ENCODE peak calls at places on chromosomes 5 and 9, in five cellular contexts. L is nephron progenitor cell; A is choroid plexus epithelial cell; F is lower leg skin; D is activated CD8-positive, alpha-beta T cell treated with anti-CD3 and anti-CD28 coated beads for 36 hours. Q is an unnamed sample.

GRCh38 chr5:142153674-142154448 is 45.3 kb downstream of the NDFIP1 start:
- DNase-seq in L (no peak), A (no peak), F (no peak), D (no peak), Q (no peak)

GRCh38 chr9:135983745-135984710 is 22.9 kb upstream of the UBAC1 start:
- DNase-seq in L (no peak), A (no peak), F (no peak), D (no peak), Q (no peak)

GRCh38 chr5:109485030-109485429 is 75.3 kb upstream of the PJA2 start:
- DNase-seq in L (no peak), A (peak; percentile 31), F (peak; percentile 38), D (no peak), Q (no peak)

GRCh38 chr9:90726215-90726614 is 75.4 kb upstream of the SYK start:
- DNase-seq in L (no peak), A (no peak), F (no peak), D (no peak), Q (no peak)

GRCh38 chr5:75654693-75655315 is 43.6 kb downstream of the ANKDD1B start:
- DNase-seq in L (no peak), A (no peak), F (no peak), D (no peak), Q (no peak)

GRCh38 chr5:154010660-154011059 is 28.1 kb downstream of the FAM114A2 start:
- DNase-seq in L (no peak), A (no peak), F (no peak), D (no peak), Q (no peak)

GRCh38 chr5:156879665-156880285 is 29.7 kb downstream of the PPP1R2B start:
- DNase-seq in L (no peak), A (no peak), F (no peak), D (no peak), Q (peak; percentile 15)

GRCh38 chr5:22693125-22693524 is 160.0 kb downstream of the CDH12 start:
- DNase-seq in L (no peak), A (no peak), F (no peak), D (no peak), Q (no peak)

GRCh38 chr9:111330124-111330523 is at the start of gene OR2K2:
- DNase-seq in L (no peak), A (no peak), F (no peak), D (no peak), Q (no peak)

GRCh38 chr9:97980918-97981827 is 2.0 kb upstream of the ANP32B start:
- DNase-seq in L (peak; percentile 16), A (no peak), F (peak; percentile 75), D (peak; percentile 16), Q (no peak)

GRCh38 chr9:100112677-100113336 is 13.8 kb downstream of the INVS start:
- DNase-seq in L (no peak), A (no peak), F (no peak), D (no peak), Q (no peak)

GRCh38 chr9:437066-438015 is 222.7 kb downstream of the DOCK8 start:
- DNase-seq in L (no peak), A (peak; percentile 74), F (no peak), D (no peak), Q (no peak)

GRCh38 chr5:159263569-159263905 is 447 bp downstream of the UBLCP1 start:
- DNase-seq in L (no peak), A (peak; percentile 7), F (no peak), D (no peak), Q (no peak)

GRCh38 chr5:24899180-24899579 is 254.4 kb upstream of the CDH10 start:
- DNase-seq in L (no peak), A (no peak), F (no peak), D (no peak), Q (no peak)

GRCh38 chr5:3600106-3600997 is 4.7 kb downstream of the IRX1 start:
- DNase-seq in L (peak; percentile 82), A (no peak), F (no peak), D (no peak), Q (no peak)

GRCh38 chr5:140631831-140632365 is 1.1 kb downstream of the CD14 start:
- DNase-seq in L (no peak), A (no peak), F (no peak), D (peak; percentile 40), Q (peak; percentile 48)

GRCh38 chr5:169944115-169944514 is 36.2 kb downstream of the INSYN2B start:
- DNase-seq in L (no peak), A (no peak), F (no peak), D (no peak), Q (no peak)

GRCh38 chr5:79829260-79829659 is 139.6 kb downstream of the CMYA5 start:
- DNase-seq in L (peak; percentile 29), A (peak; percentile 19), F (no peak), D (peak; percentile 20), Q (no peak)

GRCh38 chr5:53368966-53369605 is 111.3 kb upstream of the FST start:
- DNase-seq in L (no peak), A (no peak), F (no peak), D (no peak), Q (no peak)

GRCh38 chr5:41009228-41009627 is 61.9 kb downstream of the MROH2B start:
- DNase-seq in L (no peak), A (no peak), F (no peak), D (no peak), Q (no peak)

GRCh38 chr5:151153300-151153699 is 4.3 kb downstream of the ANXA6 start:
- DNase-seq in L (no peak), A (no peak), F (no peak), D (peak; percentile 55), Q (no peak)

GRCh38 chr5:5025774-5026406 is 114.2 kb upstream of the ADAMTS16 start:
- DNase-seq in L (no peak), A (no peak), F (no peak), D (peak; percentile 12), Q (no peak)

GRCh38 chr9:115157245-115157674 is 39.3 kb upstream of the TNC start:
- DNase-seq in L (no peak), A (peak; percentile 83), F (no peak), D (no peak), Q (no peak)

DNA sequence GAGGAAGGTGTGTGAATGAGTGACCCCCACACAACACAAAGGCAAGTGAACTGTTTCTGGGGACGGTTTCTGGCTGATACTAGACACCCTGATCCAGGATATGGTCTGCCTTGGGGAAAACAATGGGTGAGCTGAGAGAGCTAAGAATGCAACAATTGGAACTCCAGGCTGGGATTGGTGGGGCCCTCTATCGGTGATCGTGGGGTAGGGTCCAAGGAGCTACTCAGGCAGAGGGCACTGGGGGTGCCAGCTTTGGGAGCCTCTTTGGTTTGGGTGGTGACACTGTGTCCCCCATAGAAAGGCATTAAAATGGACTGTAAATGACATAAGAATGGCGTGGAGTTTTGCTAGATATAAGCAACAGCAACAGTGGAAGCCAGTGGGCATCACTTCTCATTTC is 439.1 kb downstream of the DMAC1 start:
- DNase-seq in L (no peak), A (no peak), F (no peak), D (no peak), Q (no peak)
- TF ChIP-seq CTCF in L (no peak), A (peak; percentile 9), F (no peak), D (no peak), Q (no peak)

GRCh38 chr9:131434673-131435072 is 40.8 kb downstream of the PRRC2B start:
- DNase-seq in L (no peak), A (no peak), F (no peak), D (no peak), Q (no peak)

GRCh38 chr9:131432050-131432449 is 38.2 kb downstream of the PRRC2B start:
- DNase-seq in L (no peak), A (no peak), F (peak; percentile 42), D (no peak), Q (no peak)

GRCh38 chr9:131436386-131436785 is 42.5 kb downstream of the PRRC2B start:
- DNase-seq in L (no peak), A (peak; percentile 68), F (no peak), D (no peak), Q (no peak)

GRCh38 chr9:131432597-131433301 is 38.9 kb downstream of the PRRC2B start:
- DNase-seq in L (no peak), A (peak; percentile 87), F (no peak), D (no peak), Q (no peak)

GRCh38 chr9:131433302-131433854 is 39.5 kb downstream of the PRRC2B start:
- DNase-seq in L (no peak), A (no peak), F (no peak), D (no peak), Q (no peak)
- TF ChIP-seq CTCF in L (no peak), A (no peak), F (no peak), D (no peak), Q (no peak)

GRCh38 chr9:122265265-122265900 is 701 bp downstream of the MRRF start:
- DNase-seq in L (peak; percentile 4), A (peak; percentile 28), F (no peak), D (peak; percentile 2), Q (peak; percentile 60)
- TF ChIP-seq CTCF in L (no peak), A (no peak), F (no peak), D (no peak), Q (no peak)

DNA sequence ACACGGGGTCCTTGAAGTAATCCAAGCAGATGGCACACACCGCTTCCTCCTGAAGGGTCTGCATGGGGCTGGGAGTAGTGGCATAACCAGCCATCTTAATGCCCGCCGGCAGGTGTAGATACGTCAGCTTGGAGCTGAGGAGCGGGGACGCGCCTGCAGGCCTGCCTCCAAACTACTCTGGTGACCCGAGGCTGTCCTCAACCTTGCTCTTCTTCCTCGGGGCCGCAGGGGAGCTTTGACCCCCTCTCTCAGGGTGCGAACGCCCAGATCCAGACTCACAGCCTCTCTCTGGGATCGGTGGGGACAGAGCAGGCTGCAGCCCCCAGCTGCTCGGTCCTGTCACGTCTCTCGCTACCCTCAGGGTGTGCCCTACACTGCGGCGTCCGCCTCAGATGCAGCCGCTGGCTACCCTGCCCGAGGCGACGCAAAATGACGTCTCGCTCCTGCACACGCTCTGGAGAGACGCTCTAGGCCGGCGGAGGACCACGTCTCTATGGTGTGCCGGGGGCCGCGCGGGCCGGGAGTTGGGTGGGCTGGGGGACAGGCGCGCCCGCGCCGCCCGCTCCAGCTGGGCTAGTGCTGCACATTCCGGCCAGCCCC is at the start of gene TRIM52:
- DNase-seq in L (peak; percentile 96), A (peak; percentile 88), F (peak; percentile 81), D (peak; percentile 95), Q (peak; percentile 89)
- TF ChIP-seq CTCF in L (no peak), A (no peak), F (no peak), D (no peak), Q (peak; percentile 14)

GRCh38 chr9:87699835-87700234 is 26.1 kb upstream of the CTSL start:
- DNase-seq in L (no peak), A (no peak), F (no peak), D (no peak), Q (no peak)
- TF ChIP-seq CTCF in L (no peak), A (no peak), F (no peak), D (no peak), Q (no peak)

GRCh38 chr9:83322438-83322837 is 215.8 kb downstream of the FRMD3 start:
- DNase-seq in L (no peak), A (no peak), F (no peak), D (no peak), Q (no peak)
- TF ChIP-seq CTCF in L (no peak), A (peak; percentile 31), F (no peak), D (no peak), Q (no peak)

DNA sequence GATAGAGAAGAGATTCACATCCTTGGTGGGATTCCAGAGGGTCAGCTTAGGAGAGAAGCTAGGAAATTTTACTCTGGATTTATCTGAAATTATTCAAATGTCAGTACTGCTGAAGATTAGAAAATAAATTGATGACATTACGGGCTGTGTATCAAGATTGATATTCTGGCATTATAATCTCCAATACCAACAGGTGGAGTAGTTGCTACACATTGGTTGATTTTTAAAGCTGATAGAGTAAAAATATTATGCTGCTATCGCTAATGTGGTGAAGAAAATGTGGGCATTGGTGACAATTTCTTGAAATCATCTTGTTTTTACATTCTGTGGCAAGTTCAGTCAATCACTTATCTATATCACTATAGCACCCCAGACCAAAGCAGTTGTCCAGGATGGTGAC is 378.5 kb downstream of the MTRR start:
- DNase-seq in L (no peak), A (peak; percentile 2), F (no peak), D (no peak), Q (no peak)
- TF ChIP-seq CTCF in L (no peak), A (no peak), F (no peak), D (no peak), Q (no peak)

Q was measured in GM13976.